ENCODE peak calls at places on chromosomes 2 and 18, in four cellular contexts. One of them, this sample, is unnamed.

GRCh38 chr2:23287250-23287704 is 97.7 kb upstream of the KLHL29 start:
- DNase-seq in K562: no peak
- DNase-seq in HL-60: no peak
- DNase-seq in GM12878: no peak
- DNase-seq in this sample: no peak

GRCh38 chr2:114642371-114642770 is 199.9 kb downstream of the DPP10 start:
- DNase-seq in K562: no peak
- DNase-seq in HL-60: no peak
- DNase-seq in GM12878: no peak
- DNase-seq in this sample: no peak

GRCh38 chr2:83695037-83695436 is 764.0 kb downstream of the SUCLG1 start:
- DNase-seq in K562: no peak
- DNase-seq in HL-60: no peak
- DNase-seq in GM12878: no peak
- DNase-seq in this sample: no peak

GRCh38 chr2:100178085-100178788 is 35.8 kb upstream of the AFF3 start:
- DNase-seq in K562: peak; percentile 52
- DNase-seq in HL-60: peak; percentile 25
- DNase-seq in GM12878: peak; percentile 5
- DNase-seq in this sample: no peak

GRCh38 chr18:70491734-70492348 is 203.0 kb downstream of the SOCS6 start:
- DNase-seq in K562: peak; percentile 42
- DNase-seq in HL-60: peak; percentile 70
- DNase-seq in GM12878: no peak
- DNase-seq in this sample: peak; percentile 14

GRCh38 chr18:63613420-63613819 is 26.3 kb downstream of the SERPINB13 start:
- DNase-seq in K562: no peak
- DNase-seq in HL-60: no peak
- DNase-seq in GM12878: no peak
- DNase-seq in this sample: no peak

GRCh38 chr2:238978507-238978906 is 130.6 kb downstream of the TWIST2 start:
- DNase-seq in K562: no peak
- DNase-seq in HL-60: no peak
- DNase-seq in GM12878: no peak
- DNase-seq in this sample: no peak

GRCh38 chr2:105809099-105809473 is 64.4 kb downstream of the NCK2 start:
- DNase-seq in K562: no peak
- DNase-seq in HL-60: no peak
- DNase-seq in GM12878: no peak
- DNase-seq in this sample: no peak

GRCh38 chr2:167863377-167863776 is 384.0 kb downstream of the STK39 start:
- DNase-seq in K562: no peak
- DNase-seq in HL-60: no peak
- DNase-seq in GM12878: no peak
- DNase-seq in this sample: no peak

GRCh38 chr2:9423922-9424272 is 443 bp downstream of the CPSF3 start:
- DNase-seq in K562: no peak
- DNase-seq in HL-60: peak; percentile 9
- DNase-seq in GM12878: no peak
- DNase-seq in this sample: no peak

GRCh38 chr2:36672199-36672598 is 24.3 kb upstream of the VIT start:
- DNase-seq in K562: no peak
- DNase-seq in HL-60: peak; percentile 45
- DNase-seq in GM12878: no peak
- DNase-seq in this sample: no peak

GRCh38 chr2:45008296-45009129 is 739 bp downstream of the SIX2 start:
- DNase-seq in K562: no peak
- DNase-seq in HL-60: peak; percentile 23
- DNase-seq in GM12878: no peak
- DNase-seq in this sample: no peak

GRCh38 chr18:57836557-57836956 is 33.4 kb upstream of the ATP8B1 start:
- DNase-seq in K562: no peak
- DNase-seq in HL-60: no peak
- DNase-seq in GM12878: no peak
- DNase-seq in this sample: no peak

GRCh38 chr18:70469916-70470315 is 181.1 kb downstream of the SOCS6 start:
- DNase-seq in K562: no peak
- DNase-seq in HL-60: no peak
- DNase-seq in GM12878: no peak
- DNase-seq in this sample: no peak

DNA sequence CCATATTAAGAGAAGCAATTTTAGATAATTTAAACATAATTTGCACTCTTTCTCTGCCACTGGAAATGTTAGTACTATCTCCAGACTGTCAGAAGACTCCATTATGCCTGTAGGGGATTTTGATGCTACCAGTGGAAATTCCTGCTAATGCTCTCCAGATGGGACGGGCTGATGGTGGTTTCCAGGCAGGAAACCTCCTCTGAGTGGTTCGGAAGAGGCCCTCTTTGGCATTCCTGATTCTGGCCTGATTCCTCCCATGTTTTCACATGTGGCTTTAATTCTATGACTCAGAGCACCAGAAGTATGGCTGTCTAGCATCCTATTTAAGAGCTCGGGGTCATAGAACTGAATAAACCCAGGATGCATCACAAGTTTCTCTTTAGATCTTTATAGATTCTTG is 70.9 kb upstream of the ST6GAL2 start:
- DNase-seq in K562: no peak
- DNase-seq in HL-60: no peak
- DNase-seq in GM12878: no peak
- DNase-seq in this sample: no peak
- TF ChIP-seq SPI1 in K562: no peak
- TF ChIP-seq SPI1 in HL-60: no peak
- TF ChIP-seq SPI1 in GM12878: no peak
- TF ChIP-seq SPI1 in this sample: no peak

GRCh38 chr18:59189746-59190145 is 30.2 kb upstream of the GRP start:
- DNase-seq in K562: no peak
- DNase-seq in HL-60: no peak
- DNase-seq in GM12878: no peak
- DNase-seq in this sample: no peak
- TF ChIP-seq SPI1 in K562: no peak
- TF ChIP-seq SPI1 in HL-60: no peak
- TF ChIP-seq SPI1 in GM12878: no peak
- TF ChIP-seq SPI1 in this sample: no peak

GRCh38 chr2:135650721-135651120 is 90.9 kb upstream of the UBXN4 start:
- DNase-seq in K562: no peak
- DNase-seq in HL-60: no peak
- DNase-seq in GM12878: no peak
- DNase-seq in this sample: no peak

GRCh38 chr2:135647836-135648579 is 93.6 kb upstream of the UBXN4 start:
- DNase-seq in K562: no peak
- DNase-seq in HL-60: no peak
- DNase-seq in GM12878: no peak
- DNase-seq in this sample: no peak

DNA sequence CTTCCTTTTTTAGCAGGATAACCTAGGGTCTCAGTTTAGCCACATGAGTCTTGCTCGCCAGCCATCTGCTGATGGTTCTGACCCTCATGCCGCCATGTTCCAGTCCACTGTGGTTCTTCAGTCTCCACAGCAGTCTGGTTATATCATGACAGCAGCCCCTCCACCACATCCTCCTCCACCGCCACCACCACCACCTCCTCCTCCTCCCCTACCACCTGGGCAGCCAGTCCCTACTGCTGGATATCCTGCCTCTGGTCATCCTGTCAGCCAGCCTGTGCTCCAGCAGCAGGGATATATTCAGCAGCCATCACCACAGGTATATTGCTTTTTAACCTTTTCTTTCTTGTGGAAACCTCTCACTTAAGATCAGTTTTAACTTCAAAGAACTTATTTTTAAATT is 89.9 kb upstream of the UBXN4 start:
- DNase-seq in K562: no peak
- DNase-seq in HL-60: no peak
- DNase-seq in GM12878: no peak
- DNase-seq in this sample: no peak
- TF ChIP-seq SPI1 in K562: no peak
- TF ChIP-seq SPI1 in HL-60: no peak
- TF ChIP-seq SPI1 in GM12878: no peak
- TF ChIP-seq SPI1 in this sample: no peak

DNA sequence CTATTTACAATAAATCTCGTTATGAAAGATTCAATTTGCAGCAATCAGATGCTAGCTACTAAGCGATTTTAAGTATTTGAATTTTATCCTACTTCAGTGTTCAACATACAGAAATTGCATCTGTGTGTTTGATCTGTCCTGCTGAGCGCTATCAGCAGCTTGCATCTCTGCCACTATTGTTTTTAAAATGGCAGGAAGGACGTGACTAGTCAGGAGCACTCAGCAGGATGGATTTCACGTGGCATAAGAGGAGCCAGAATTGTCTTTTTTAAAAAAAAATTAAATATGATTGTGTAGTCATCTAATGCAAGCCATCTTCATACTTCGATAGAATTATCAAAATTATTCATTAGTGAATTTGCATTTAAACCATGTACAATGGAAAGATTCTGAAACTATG is 2.8 kb upstream of the KLHL14 start:
- DNase-seq in K562: no peak
- DNase-seq in HL-60: no peak
- DNase-seq in GM12878: no peak
- DNase-seq in this sample: no peak
- TF ChIP-seq SPI1 in K562: no peak
- TF ChIP-seq SPI1 in HL-60: no peak
- TF ChIP-seq SPI1 in GM12878: no peak
- TF ChIP-seq SPI1 in this sample: no peak

DNA sequence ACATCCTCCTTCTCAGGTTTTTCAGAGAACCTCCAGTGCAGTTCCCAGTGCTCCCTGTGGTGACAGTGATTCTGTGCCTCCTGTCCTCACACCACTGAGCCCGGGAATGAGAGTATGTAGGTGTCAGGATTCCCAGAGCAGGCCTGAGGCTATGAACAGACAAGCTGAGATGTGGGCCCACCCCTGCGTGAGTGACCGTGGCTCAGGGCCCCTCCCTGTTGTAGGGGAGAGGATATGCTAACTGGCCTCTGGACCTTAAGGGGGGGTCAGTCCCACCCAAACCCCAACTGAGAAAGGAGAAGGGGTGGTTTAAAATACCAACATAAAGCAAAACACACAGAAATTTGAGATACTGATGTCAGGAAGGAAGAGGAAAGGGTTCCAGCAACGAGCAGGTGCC is 104.8 kb upstream of the RAB12 start:
- DNase-seq in K562: no peak
- DNase-seq in HL-60: no peak
- DNase-seq in GM12878: no peak
- DNase-seq in this sample: no peak
- TF ChIP-seq SPI1 in K562: no peak
- TF ChIP-seq SPI1 in HL-60: no peak
- TF ChIP-seq SPI1 in GM12878: no peak
- TF ChIP-seq SPI1 in this sample: no peak

This sample was measured in GM12891.